ENCODE peak calls at places on chromosome 17, in ten cellular contexts. One of them, this sample, is unnamed.

GRCh38 chr17:80474231-80474932 is 2.0 kb downstream of the NPTX1 start:
- DNase-seq in right cardiac atrium: no peak
- DNase-seq in Peyer's patch: no peak
- DNase-seq in GM23248: peak; percentile 51
- DNase-seq in fibroblast of lung: peak; percentile 44
- DNase-seq in hepatocyte: peak; percentile 46
- DNase-seq in right atrium auricular region: no peak
- DNase-seq in IMR-90: peak; percentile 53
- DNase-seq in sigmoid colon: peak; percentile 84
- DNase-seq in CD4-positive, alpha-beta memory T cell: no peak
- DNase-seq in this sample: no peak

GRCh38 chr17:76527430-76528111 is 9.9 kb downstream of the CYGB start:
- DNase-seq in Peyer's patch: peak; percentile 94
- DNase-seq in hepatocyte: peak; percentile 81
- DNase-seq in right cardiac atrium: peak; percentile 88
- DNase-seq in GM23248: no peak
- DNase-seq in CD4-positive, alpha-beta memory T cell: peak; percentile 57
- DNase-seq in right atrium auricular region: peak; percentile 92
- DNase-seq in IMR-90: peak; percentile 80
- DNase-seq in fibroblast of lung: peak; percentile 89
- DNase-seq in sigmoid colon: peak; percentile 91
- DNase-seq in this sample: no peak

GRCh38 chr17:2050246-2050866 is 4.5 kb upstream of the HIC1 start:
- DNase-seq in Peyer's patch: peak; percentile 79
- DNase-seq in IMR-90: peak; percentile 73
- DNase-seq in fibroblast of lung: peak; percentile 79
- DNase-seq in CD4-positive, alpha-beta memory T cell: peak; percentile 77
- DNase-seq in sigmoid colon: peak; percentile 86
- DNase-seq in right cardiac atrium: peak; percentile 77
- DNase-seq in right atrium auricular region: no peak
- DNase-seq in hepatocyte: peak; percentile 91
- DNase-seq in GM23248: peak; percentile 85
- DNase-seq in this sample: no peak

GRCh38 chr17:15266325-15266950 is 1.3 kb upstream of the PMP22 start:
- DNase-seq in IMR-90: no peak
- DNase-seq in sigmoid colon: no peak
- DNase-seq in fibroblast of lung: no peak
- DNase-seq in GM23248: no peak
- DNase-seq in right cardiac atrium: no peak
- DNase-seq in hepatocyte: no peak
- DNase-seq in right atrium auricular region: no peak
- DNase-seq in CD4-positive, alpha-beta memory T cell: no peak
- DNase-seq in Peyer's patch: no peak
- DNase-seq in this sample: no peak

GRCh38 chr17:81509687-81510523 is 2.7 kb downstream of the ACTG1 start:
- DNase-seq in hepatocyte: no peak
- DNase-seq in right cardiac atrium: no peak
- DNase-seq in CD4-positive, alpha-beta memory T cell: peak; percentile 55
- DNase-seq in sigmoid colon: no peak
- DNase-seq in GM23248: peak; percentile 44
- DNase-seq in fibroblast of lung: no peak
- DNase-seq in right atrium auricular region: no peak
- DNase-seq in IMR-90: no peak
- DNase-seq in Peyer's patch: peak; percentile 48
- DNase-seq in this sample: no peak

GRCh38 chr17:6981426-6981825 is 14.4 kb upstream of the ALOX12 start:
- DNase-seq in GM23248: no peak
- DNase-seq in hepatocyte: no peak
- DNase-seq in Peyer's patch: no peak
- DNase-seq in IMR-90: no peak
- DNase-seq in fibroblast of lung: no peak
- DNase-seq in sigmoid colon: no peak
- DNase-seq in right cardiac atrium: no peak
- DNase-seq in right atrium auricular region: no peak
- DNase-seq in CD4-positive, alpha-beta memory T cell: no peak
- DNase-seq in this sample: no peak

GRCh38 chr17:81052199-81052997 is 17.4 kb downstream of the BAIAP2 start:
- DNase-seq in right cardiac atrium: no peak
- DNase-seq in CD4-positive, alpha-beta memory T cell: no peak
- DNase-seq in hepatocyte: no peak
- DNase-seq in right atrium auricular region: no peak
- DNase-seq in fibroblast of lung: no peak
- DNase-seq in sigmoid colon: no peak
- DNase-seq in GM23248: no peak
- DNase-seq in Peyer's patch: no peak
- DNase-seq in IMR-90: no peak
- DNase-seq in this sample: no peak

GRCh38 chr17:55275894-55276804 is 11.4 kb downstream of the HLF start:
- DNase-seq in GM23248: peak; percentile 58
- DNase-seq in sigmoid colon: peak; percentile 75
- DNase-seq in right atrium auricular region: no peak
- DNase-seq in fibroblast of lung: no peak
- DNase-seq in IMR-90: no peak
- DNase-seq in hepatocyte: no peak
- DNase-seq in CD4-positive, alpha-beta memory T cell: no peak
- DNase-seq in Peyer's patch: peak; percentile 53
- DNase-seq in right cardiac atrium: no peak
- DNase-seq in this sample: no peak

GRCh38 chr17:10798332-10798749 is 5.6 kb downstream of the TMEM238L start:
- DNase-seq in right atrium auricular region: no peak
- DNase-seq in Peyer's patch: peak; percentile 67
- DNase-seq in fibroblast of lung: no peak
- DNase-seq in CD4-positive, alpha-beta memory T cell: no peak
- DNase-seq in hepatocyte: no peak
- DNase-seq in sigmoid colon: no peak
- DNase-seq in right cardiac atrium: no peak
- DNase-seq in IMR-90: no peak
- DNase-seq in GM23248: no peak
- DNase-seq in this sample: no peak

GRCh38 chr17:44278006-44278405 is 10.1 kb upstream of the SLC4A1 start:
- DNase-seq in Peyer's patch: no peak
- DNase-seq in sigmoid colon: no peak
- DNase-seq in CD4-positive, alpha-beta memory T cell: no peak
- DNase-seq in right atrium auricular region: no peak
- DNase-seq in hepatocyte: no peak
- DNase-seq in fibroblast of lung: no peak
- DNase-seq in IMR-90: peak; percentile 68
- DNase-seq in right cardiac atrium: no peak
- DNase-seq in GM23248: peak; percentile 87
- DNase-seq in this sample: no peak

GRCh38 chr17:75086496-75087181 is 1.1 kb upstream of the SLC16A5 start:
- DNase-seq in right cardiac atrium: no peak
- DNase-seq in IMR-90: no peak
- DNase-seq in Peyer's patch: peak; percentile 72
- DNase-seq in fibroblast of lung: no peak
- DNase-seq in hepatocyte: peak; percentile 44
- DNase-seq in GM23248: no peak
- DNase-seq in sigmoid colon: no peak
- DNase-seq in right atrium auricular region: no peak
- DNase-seq in CD4-positive, alpha-beta memory T cell: no peak
- DNase-seq in this sample: no peak

GRCh38 chr17:75088902-75089417 is 1.2 kb downstream of the SLC16A5 start:
- DNase-seq in right cardiac atrium: no peak
- DNase-seq in fibroblast of lung: no peak
- DNase-seq in GM23248: peak; percentile 69
- DNase-seq in Peyer's patch: peak; percentile 79
- DNase-seq in right atrium auricular region: no peak
- DNase-seq in hepatocyte: peak; percentile 53
- DNase-seq in IMR-90: no peak
- DNase-seq in CD4-positive, alpha-beta memory T cell: no peak
- DNase-seq in sigmoid colon: no peak
- DNase-seq in this sample: no peak

GRCh38 chr17:75087558-75088453 is at the start of gene SLC16A5:
- DNase-seq in Peyer's patch: peak; percentile 93
- DNase-seq in fibroblast of lung: peak; percentile 75
- DNase-seq in right cardiac atrium: peak; percentile 92
- DNase-seq in hepatocyte: peak; percentile 94
- DNase-seq in right atrium auricular region: peak; percentile 89
- DNase-seq in sigmoid colon: peak; percentile 92
- DNase-seq in GM23248: peak; percentile 74
- DNase-seq in CD4-positive, alpha-beta memory T cell: peak; percentile 45
- DNase-seq in IMR-90: peak; percentile 55
- DNase-seq in this sample: peak; percentile 90

GRCh38 chr17:75088465-75088895 is 726 bp downstream of the SLC16A5 start:
- DNase-seq in Peyer's patch: no peak
- DNase-seq in fibroblast of lung: no peak
- DNase-seq in hepatocyte: peak; percentile 45
- DNase-seq in IMR-90: no peak
- DNase-seq in GM23248: no peak
- DNase-seq in sigmoid colon: no peak
- DNase-seq in right atrium auricular region: no peak
- DNase-seq in right cardiac atrium: no peak
- DNase-seq in CD4-positive, alpha-beta memory T cell: no peak
- DNase-seq in this sample: no peak

GRCh38 chr17:75087182-75087557 is 584 bp upstream of the SLC16A5 start:
- DNase-seq in hepatocyte: no peak
- DNase-seq in fibroblast of lung: no peak
- DNase-seq in right atrium auricular region: no peak
- DNase-seq in sigmoid colon: no peak
- DNase-seq in Peyer's patch: no peak
- DNase-seq in CD4-positive, alpha-beta memory T cell: no peak
- DNase-seq in IMR-90: no peak
- DNase-seq in right cardiac atrium: no peak
- DNase-seq in GM23248: no peak
- DNase-seq in this sample: no peak
- H3K4me1 ChIP-seq in hepatocyte: peaks cover 53% of the 10 kb centered on the region
- H3K4me1 ChIP-seq in fibroblast of lung: peaks cover 21% of the 10 kb centered on the region
- H3K4me1 ChIP-seq in right atrium auricular region: peaks cover 54% of the 10 kb centered on the region
- H3K4me1 ChIP-seq in sigmoid colon: no peaks in the 10 kb centered on the region
- H3K4me1 ChIP-seq in Peyer's patch: no peaks in the 10 kb centered on the region
- H3K4me1 ChIP-seq in CD4-positive, alpha-beta memory T cell: peaks cover 32% of the 10 kb centered on the region
- H3K4me1 ChIP-seq in IMR-90: peaks cover 18% of the 10 kb centered on the region
- H3K4me1 ChIP-seq in right cardiac atrium: peaks cover 6% of the 10 kb centered on the region
- H3K4me1 ChIP-seq in GM23248: peaks cover 9% of the 10 kb centered on the region
- H3K4me1 ChIP-seq in this sample: peaks cover 7% of the 10 kb centered on the region

DNA sequence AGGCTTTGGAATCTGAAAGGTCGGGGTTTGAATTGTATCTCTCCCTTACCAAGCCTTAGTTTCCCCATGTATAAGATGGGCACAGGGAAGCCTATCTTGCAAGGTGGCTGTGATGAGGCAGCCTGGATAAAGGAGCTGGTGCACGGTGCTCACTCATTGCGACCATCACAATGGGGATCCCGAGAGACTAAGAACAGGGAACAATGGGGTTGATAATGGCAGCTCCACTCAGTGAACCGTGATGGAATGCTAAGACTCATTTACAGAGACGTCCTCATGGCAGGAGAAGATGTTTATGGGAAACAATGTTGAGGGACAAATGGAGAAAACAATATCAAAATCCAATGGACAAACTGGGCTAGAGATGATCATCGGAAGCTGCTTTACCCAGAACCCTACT is 81.8 kb downstream of the SPACA3 start:
- DNase-seq in hepatocyte: no peak
- DNase-seq in fibroblast of lung: no peak
- DNase-seq in GM23248: no peak
- DNase-seq in sigmoid colon: no peak
- DNase-seq in CD4-positive, alpha-beta memory T cell: no peak
- DNase-seq in right atrium auricular region: no peak
- DNase-seq in IMR-90: no peak
- DNase-seq in Peyer's patch: no peak
- DNase-seq in right cardiac atrium: no peak
- DNase-seq in this sample: no peak
- H3K4me1 ChIP-seq in hepatocyte: no peaks in the 10 kb centered on the region
- H3K4me1 ChIP-seq in fibroblast of lung: no peaks in the 10 kb centered on the region
- H3K4me1 ChIP-seq in GM23248: no peaks in the 10 kb centered on the region
- H3K4me1 ChIP-seq in sigmoid colon: no peaks in the 10 kb centered on the region
- H3K4me1 ChIP-seq in CD4-positive, alpha-beta memory T cell: no peaks in the 10 kb centered on the region
- H3K4me1 ChIP-seq in right atrium auricular region: no peaks in the 10 kb centered on the region
- H3K4me1 ChIP-seq in IMR-90: no peaks in the 10 kb centered on the region
- H3K4me1 ChIP-seq in Peyer's patch: no peaks in the 10 kb centered on the region
- H3K4me1 ChIP-seq in right cardiac atrium: no peaks in the 10 kb centered on the region
- H3K4me1 ChIP-seq in this sample: no peaks in the 10 kb centered on the region

DNA sequence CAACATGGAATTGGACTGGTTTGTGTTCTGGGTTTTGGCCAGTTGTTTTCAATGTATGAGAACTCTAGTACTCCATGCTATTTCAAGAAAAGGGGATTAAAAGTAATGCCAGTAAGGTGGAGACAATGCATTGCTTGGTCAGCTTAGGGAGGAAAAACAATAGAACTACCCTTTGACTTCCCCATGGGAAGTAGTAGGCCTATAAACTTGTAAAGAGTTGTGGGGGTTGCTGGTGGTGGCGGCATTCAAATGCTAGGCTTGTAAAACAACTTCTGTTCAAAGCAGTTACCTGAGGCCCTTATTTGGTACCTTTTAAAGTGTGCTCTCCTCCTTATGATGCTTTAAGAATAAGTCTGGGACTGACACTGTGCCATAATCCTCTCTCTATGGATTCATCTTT is 9.4 kb downstream of the MAP3K3 start:
- DNase-seq in fibroblast of lung: no peak
- DNase-seq in hepatocyte: no peak
- DNase-seq in sigmoid colon: no peak
- DNase-seq in GM23248: no peak
- DNase-seq in Peyer's patch: no peak
- DNase-seq in CD4-positive, alpha-beta memory T cell: no peak
- DNase-seq in IMR-90: no peak
- DNase-seq in right cardiac atrium: no peak
- DNase-seq in right atrium auricular region: no peak
- DNase-seq in this sample: no peak
- H3K4me1 ChIP-seq in fibroblast of lung: no peaks in the 10 kb centered on the region
- H3K4me1 ChIP-seq in hepatocyte: peaks cover 4% of the 10 kb centered on the region
- H3K4me1 ChIP-seq in sigmoid colon: no peaks in the 10 kb centered on the region
- H3K4me1 ChIP-seq in GM23248: peaks cover 8% of the 10 kb centered on the region
- H3K4me1 ChIP-seq in Peyer's patch: no peaks in the 10 kb centered on the region
- H3K4me1 ChIP-seq in CD4-positive, alpha-beta memory T cell: peaks cover 25% of the 10 kb centered on the region
- H3K4me1 ChIP-seq in IMR-90: peaks cover 6% of the 10 kb centered on the region
- H3K4me1 ChIP-seq in right cardiac atrium: peaks cover 8% of the 10 kb centered on the region
- H3K4me1 ChIP-seq in right atrium auricular region: peaks cover 81% of the 10 kb centered on the region
- H3K4me1 ChIP-seq in this sample: peaks cover 6% of the 10 kb centered on the region

GRCh38 chr17:57861737-57862409 is 12.0 kb upstream of the MRPS23 start:
- DNase-seq in GM23248: peak; percentile 68
- DNase-seq in right atrium auricular region: peak; percentile 79
- DNase-seq in CD4-positive, alpha-beta memory T cell: no peak
- DNase-seq in Peyer's patch: peak; percentile 75
- DNase-seq in right cardiac atrium: peak; percentile 85
- DNase-seq in hepatocyte: peak; percentile 62
- DNase-seq in sigmoid colon: peak; percentile 89
- DNase-seq in IMR-90: no peak
- DNase-seq in fibroblast of lung: peak; percentile 56
- DNase-seq in this sample: no peak

GRCh38 chr17:57862410-57862989 is 12.7 kb upstream of the MRPS23 start:
- DNase-seq in GM23248: no peak
- DNase-seq in sigmoid colon: no peak
- DNase-seq in fibroblast of lung: no peak
- DNase-seq in CD4-positive, alpha-beta memory T cell: no peak
- DNase-seq in right atrium auricular region: no peak
- DNase-seq in right cardiac atrium: no peak
- DNase-seq in hepatocyte: no peak
- DNase-seq in IMR-90: no peak
- DNase-seq in Peyer's patch: no peak
- DNase-seq in this sample: no peak

GRCh38 chr17:57866319-57866718 is 16.5 kb upstream of the MRPS23 start:
- DNase-seq in right cardiac atrium: no peak
- DNase-seq in CD4-positive, alpha-beta memory T cell: no peak
- DNase-seq in IMR-90: no peak
- DNase-seq in fibroblast of lung: no peak
- DNase-seq in GM23248: no peak
- DNase-seq in sigmoid colon: peak; percentile 58
- DNase-seq in right atrium auricular region: no peak
- DNase-seq in Peyer's patch: no peak
- DNase-seq in hepatocyte: no peak
- DNase-seq in this sample: no peak

GRCh38 chr17:57862990-57863667 is 13.3 kb upstream of the MRPS23 start:
- DNase-seq in right atrium auricular region: no peak
- DNase-seq in hepatocyte: no peak
- DNase-seq in right cardiac atrium: no peak
- DNase-seq in sigmoid colon: peak; percentile 67
- DNase-seq in fibroblast of lung: no peak
- DNase-seq in Peyer's patch: no peak
- DNase-seq in CD4-positive, alpha-beta memory T cell: no peak
- DNase-seq in IMR-90: no peak
- DNase-seq in GM23248: no peak
- DNase-seq in this sample: no peak

GRCh38 chr17:57864273-57864672 is 14.4 kb upstream of the MRPS23 start:
- DNase-seq in hepatocyte: no peak
- DNase-seq in Peyer's patch: no peak
- DNase-seq in GM23248: no peak
- DNase-seq in sigmoid colon: no peak
- DNase-seq in right atrium auricular region: no peak
- DNase-seq in right cardiac atrium: no peak
- DNase-seq in fibroblast of lung: no peak
- DNase-seq in IMR-90: no peak
- DNase-seq in CD4-positive, alpha-beta memory T cell: no peak
- DNase-seq in this sample: no peak
- H3K4me1 ChIP-seq in hepatocyte: peaks cover 38% of the 10 kb centered on the region
- H3K4me1 ChIP-seq in Peyer's patch: no peaks in the 10 kb centered on the region
- H3K4me1 ChIP-seq in GM23248: peaks cover 32% of the 10 kb centered on the region
- H3K4me1 ChIP-seq in sigmoid colon: no peaks in the 10 kb centered on the region
- H3K4me1 ChIP-seq in right atrium auricular region: peaks cover 49% of the 10 kb centered on the region
- H3K4me1 ChIP-seq in right cardiac atrium: peaks cover 5% of the 10 kb centered on the region
- H3K4me1 ChIP-seq in fibroblast of lung: peaks cover 50% of the 10 kb centered on the region
- H3K4me1 ChIP-seq in IMR-90: peaks cover 37% of the 10 kb centered on the region
- H3K4me1 ChIP-seq in CD4-positive, alpha-beta memory T cell: peaks cover 24% of the 10 kb centered on the region
- H3K4me1 ChIP-seq in this sample: peaks cover 8% of the 10 kb centered on the region

This sample was measured in iPS DF 6.9.